ENCODE peak calls at places on chromosomes 11 and 22, in four cellular contexts. L, E, K and C are unnamed samples.

GRCh38 chr22:45094826-45095225 is 68.9 kb upstream of the NUP50 start:
- DNase-seq in L (no peak), E (no peak), K (no peak), C (no peak)

GRCh38 chr22:27107005-27107404 is 449.6 kb downstream of the MIAT start:
- DNase-seq in L (no peak), E (no peak), K (no peak), C (no peak)

GRCh38 chr11:129652828-129653227 is 162.8 kb upstream of the TMEM45B start:
- DNase-seq in L (no peak), E (no peak), K (peak), C (no peak)

GRCh38 chr22:17570851-17571631 is 7.7 kb downstream of the SLC25A18 start:
- DNase-seq in L (no peak), E (peak), K (peak), C (no peak)

GRCh38 chr11:77130763-77131513 is 2.9 kb downstream of the MYO7A start:
- DNase-seq in L (no peak), E (no peak), K (peak), C (no peak)

GRCh38 chr11:133966147-133966546 is 9.4 kb upstream of the IGSF9B start:
- DNase-seq in L (no peak), E (no peak), K (no peak), C (no peak)

GRCh38 chr22:19868773-19869471 is 14.2 kb upstream of the GNB1L start:
- DNase-seq in L (no peak), E (no peak), K (no peak), C (peak)

GRCh38 chr22:42978453-42979103 is 36.4 kb downstream of the PACSIN2 start:
- DNase-seq in L (no peak), E (no peak), K (peak), C (no peak)

GRCh38 chr11:7964261-7964660 is 986 bp downstream of the NLRP10 start:
- DNase-seq in L (no peak), E (no peak), K (peak), C (no peak)